ENCODE peak calls at places on chromosomes 5 and 9, in eight cellular contexts. One of them, this sample, is unnamed.

GRCh38 chr9:113906411-113907110 is 30.5 kb downstream of the ZNF618 start:
- DNase-seq in GM12865: no peak
- DNase-seq in activated CD4-positive, alpha-beta T cell treated with anti-CD3 and anti-CD28 coated beads, Interleukin-2, amount 10 ng/mL, durations not matched to agents 7 days and 5 days: no peak
- DNase-seq in GDM1: no peak
- DNase-seq in CD4-positive, alpha-beta memory T cell: no peak
- DNase-seq in GM23248: peak
- DNase-seq in fibroblast of the conjunctiva: no peak
- DNase-seq in pons: no peak
- DNase-seq in this sample: no peak

GRCh38 chr9:38732849-38733248 is 12.9 kb upstream of the FAM240B start:
- DNase-seq in GM23248: no peak
- DNase-seq in pons: no peak
- DNase-seq in fibroblast of the conjunctiva: no peak
- DNase-seq in CD4-positive, alpha-beta memory T cell: no peak
- DNase-seq in GDM1: no peak
- DNase-seq in GM12865: no peak
- DNase-seq in activated CD4-positive, alpha-beta T cell treated with anti-CD3 and anti-CD28 coated beads, Interleukin-2, amount 10 ng/mL, durations not matched to agents 7 days and 5 days: no peak
- DNase-seq in this sample: no peak

GRCh38 chr9:10050016-10050415 is 562.8 kb downstream of the PTPRD start:
- DNase-seq in GDM1: no peak
- DNase-seq in GM12865: no peak
- DNase-seq in GM23248: peak
- DNase-seq in pons: no peak
- DNase-seq in fibroblast of the conjunctiva: peak
- DNase-seq in activated CD4-positive, alpha-beta T cell treated with anti-CD3 and anti-CD28 coated beads, Interleukin-2, amount 10 ng/mL, durations not matched to agents 7 days and 5 days: no peak
- DNase-seq in CD4-positive, alpha-beta memory T cell: no peak
- DNase-seq in this sample: no peak

GRCh38 chr9:100992632-100993031 is 35.9 kb upstream of the PLPPR1 start:
- DNase-seq in fibroblast of the conjunctiva: no peak
- DNase-seq in activated CD4-positive, alpha-beta T cell treated with anti-CD3 and anti-CD28 coated beads, Interleukin-2, amount 10 ng/mL, durations not matched to agents 7 days and 5 days: no peak
- DNase-seq in CD4-positive, alpha-beta memory T cell: no peak
- DNase-seq in GM23248: no peak
- DNase-seq in pons: no peak
- DNase-seq in GDM1: no peak
- DNase-seq in GM12865: no peak
- DNase-seq in this sample: no peak

GRCh38 chr9:33225319-33226152 is 14.4 kb upstream of the SPINK4 start:
- DNase-seq in GM23248: peak
- DNase-seq in GDM1: peak
- DNase-seq in GM12865: peak
- DNase-seq in fibroblast of the conjunctiva: peak
- DNase-seq in CD4-positive, alpha-beta memory T cell: peak
- DNase-seq in activated CD4-positive, alpha-beta T cell treated with anti-CD3 and anti-CD28 coated beads, Interleukin-2, amount 10 ng/mL, durations not matched to agents 7 days and 5 days: peak
- DNase-seq in pons: peak
- DNase-seq in this sample: peak

GRCh38 chr9:97848582-97849237 is 4.3 kb upstream of the FOXE1 start:
- DNase-seq in GM12865: no peak
- DNase-seq in GDM1: no peak
- DNase-seq in activated CD4-positive, alpha-beta T cell treated with anti-CD3 and anti-CD28 coated beads, Interleukin-2, amount 10 ng/mL, durations not matched to agents 7 days and 5 days: no peak
- DNase-seq in fibroblast of the conjunctiva: no peak
- DNase-seq in CD4-positive, alpha-beta memory T cell: peak
- DNase-seq in pons: no peak
- DNase-seq in GM23248: peak
- DNase-seq in this sample: peak

GRCh38 chr5:20248102-20248501 is 260.1 kb upstream of the CDH18 start:
- DNase-seq in GM23248: no peak
- DNase-seq in CD4-positive, alpha-beta memory T cell: no peak
- DNase-seq in pons: no peak
- DNase-seq in fibroblast of the conjunctiva: no peak
- DNase-seq in GDM1: no peak
- DNase-seq in GM12865: no peak
- DNase-seq in activated CD4-positive, alpha-beta T cell treated with anti-CD3 and anti-CD28 coated beads, Interleukin-2, amount 10 ng/mL, durations not matched to agents 7 days and 5 days: no peak
- DNase-seq in this sample: no peak

GRCh38 chr5:125411163-125412050 is 665.0 kb upstream of the ZNF608 start:
- DNase-seq in activated CD4-positive, alpha-beta T cell treated with anti-CD3 and anti-CD28 coated beads, Interleukin-2, amount 10 ng/mL, durations not matched to agents 7 days and 5 days: no peak
- DNase-seq in GDM1: no peak
- DNase-seq in GM12865: peak
- DNase-seq in pons: peak
- DNase-seq in fibroblast of the conjunctiva: peak
- DNase-seq in GM23248: peak
- DNase-seq in CD4-positive, alpha-beta memory T cell: no peak
- DNase-seq in this sample: no peak

This sample was measured in naive thymus-derived CD4-positive, alpha-beta T cell.